ENCODE peak calls at places on chromosomes 13 and 19, in five cellular contexts. S is K562, M is ovary, X is tibial nerve, J is Peyer's patch. A is an unnamed sample. For H3K4me1, the result is how much of the 10 kb centered on the place peaks cover.

GRCh38 chr13:106118050-106118449 is 417.4 kb downstream of the EFNB2 start:
- DNase-seq in S (no peak), M (no peak), X (no peak), J (no peak), A (no peak)

GRCh38 chr19:17902701-17903100 is 30.1 kb upstream of the CCDC124 start:
- DNase-seq in S (no peak), M (no peak), X (no peak), J (no peak), A (peak)

GRCh38 chr19:8050274-8051096 is 2.1 kb upstream of the CCL25 start:
- DNase-seq in S (peak), M (peak), X (peak), J (peak), A (peak)

GRCh38 chr19:7611541-7612279 is 16.0 kb downstream of the CAMSAP3 start:
- DNase-seq in S (peak), M (no peak), X (no peak), J (no peak), A (no peak)

GRCh38 chr19:43562698-43563241 is 12.6 kb downstream of the XRCC1 start:
- DNase-seq in S (no peak), M (no peak), X (peak), J (no peak), A (peak)

GRCh38 chr13:74683411-74683810 is 549.2 kb upstream of the KLF12 start:
- DNase-seq in S (no peak), M (no peak), X (no peak), J (no peak), A (peak)

GRCh38 chr13:79735228-79735627 is 254.3 kb downstream of the NDFIP2 start:
- DNase-seq in S (no peak), M (no peak), X (no peak), J (no peak), A (no peak)

GRCh38 chr13:33236021-33236420 is 49.5 kb downstream of the STARD13 start:
- DNase-seq in S (no peak), M (no peak), X (no peak), J (no peak), A (no peak)

GRCh38 chr19:9966448-9966847 is 30.1 kb upstream of the OLFM2 start:
- DNase-seq in S (no peak), M (no peak), X (no peak), J (no peak), A (no peak)

DNA sequence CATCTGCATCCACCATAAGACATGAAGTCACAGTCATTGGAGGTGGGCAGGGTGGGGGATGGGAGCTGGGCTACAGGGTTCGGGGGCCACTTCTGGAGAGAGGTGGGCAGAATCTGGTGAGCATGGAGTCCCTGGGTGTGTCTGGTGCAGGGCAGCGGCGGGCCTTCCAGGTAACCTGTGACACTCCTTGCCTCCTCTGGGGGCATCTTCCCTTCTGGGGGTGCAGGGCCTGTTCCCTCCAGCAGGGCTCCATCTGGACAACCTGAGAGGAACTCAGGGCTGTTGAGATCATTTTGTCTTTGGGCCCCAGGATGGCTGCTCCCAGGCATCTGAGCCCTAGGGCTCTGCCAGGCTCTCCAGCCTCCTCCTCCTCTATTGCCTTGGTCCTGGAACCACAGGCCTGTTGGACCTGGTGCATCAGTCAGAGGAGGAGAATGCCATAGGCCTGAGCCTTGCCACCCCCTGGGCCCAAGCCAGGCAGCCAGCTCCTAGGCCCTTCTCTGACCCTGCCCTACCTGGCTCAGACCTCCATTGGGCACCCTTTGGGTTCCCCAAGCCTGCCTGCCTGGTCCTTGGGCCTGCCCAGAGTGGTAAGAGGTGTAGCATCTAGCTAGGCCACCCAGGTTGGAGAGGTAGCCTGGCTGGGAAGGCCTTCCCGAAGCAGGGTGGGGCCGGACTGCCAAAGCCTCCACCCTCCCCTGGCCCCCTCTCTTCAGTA is 13.4 kb downstream of the LYL1 start:
- DNase-seq in S (peak), M (no peak), X (no peak), J (no peak), A (no peak)
- H3K27ac ChIP-seq in S (no peak), M (peak), X (peak), J (no peak), A (no peak)

GRCh38 chr19:49631610-49632192 is 8.2 kb downstream of the RRAS start:
- DNase-seq in S (no peak), M (no peak), X (no peak), J (no peak), A (no peak)
- H3K4me1 ChIP-seq in S (under half), M (under half), X (under half), J (under half), A (under half)

GRCh38 chr19:28419312-28419711 is 793.6 kb downstream of the UQCRFS1 start:
- DNase-seq in S (no peak), M (no peak), X (no peak), J (no peak), A (no peak)

GRCh38 chr19:28420731-28421550 is 792.0 kb downstream of the UQCRFS1 start:
- DNase-seq in S (no peak), M (no peak), X (no peak), J (no peak), A (peak)

GRCh38 chr19:28414748-28415147 is 798.2 kb downstream of the UQCRFS1 start:
- DNase-seq in S (no peak), M (no peak), X (no peak), J (no peak), A (no peak)

GRCh38 chr19:28422046-28422445 is 790.9 kb downstream of the UQCRFS1 start:
- DNase-seq in S (no peak), M (no peak), X (no peak), J (no peak), A (no peak)

DNA sequence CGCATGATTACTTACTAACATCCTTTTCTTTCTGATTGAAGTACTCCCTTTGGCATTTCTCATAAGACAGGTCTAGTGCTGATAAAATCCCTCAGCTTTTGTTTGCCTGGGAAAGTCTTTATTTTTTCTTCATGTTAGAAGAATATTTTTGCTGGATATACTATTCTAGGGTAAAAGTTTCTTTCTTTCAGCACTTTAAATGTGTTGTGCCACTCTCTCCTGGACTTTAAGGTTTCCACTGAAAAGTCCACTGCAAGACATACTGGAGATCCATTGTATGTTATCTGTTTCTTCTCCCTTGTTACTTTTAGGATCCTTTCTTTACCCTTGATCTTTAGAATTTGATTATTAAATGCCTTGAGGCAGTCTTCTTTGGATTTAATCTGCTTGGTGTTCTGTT is 796.7 kb downstream of the UQCRFS1 start:
- DNase-seq in S (no peak), M (no peak), X (no peak), J (no peak), A (no peak)
- H3K27ac ChIP-seq in S (no peak), M (no peak), X (no peak), J (no peak), A (no peak)

GRCh38 chr13:24277721-24278120 is 31.7 kb upstream of the C1QTNF9 start:
- DNase-seq in S (no peak), M (no peak), X (no peak), J (no peak), A (no peak)

GRCh38 chr13:24273926-24274325 is 35.5 kb upstream of the C1QTNF9 start:
- DNase-seq in S (no peak), M (no peak), X (no peak), J (no peak), A (no peak)

GRCh38 chr13:24274452-24274971 is 34.9 kb upstream of the C1QTNF9 start:
- DNase-seq in S (no peak), M (peak), X (no peak), J (no peak), A (peak)

GRCh38 chr13:24275041-24275440 is 34.3 kb upstream of the C1QTNF9 start:
- DNase-seq in S (no peak), M (no peak), X (no peak), J (no peak), A (peak)

DNA sequence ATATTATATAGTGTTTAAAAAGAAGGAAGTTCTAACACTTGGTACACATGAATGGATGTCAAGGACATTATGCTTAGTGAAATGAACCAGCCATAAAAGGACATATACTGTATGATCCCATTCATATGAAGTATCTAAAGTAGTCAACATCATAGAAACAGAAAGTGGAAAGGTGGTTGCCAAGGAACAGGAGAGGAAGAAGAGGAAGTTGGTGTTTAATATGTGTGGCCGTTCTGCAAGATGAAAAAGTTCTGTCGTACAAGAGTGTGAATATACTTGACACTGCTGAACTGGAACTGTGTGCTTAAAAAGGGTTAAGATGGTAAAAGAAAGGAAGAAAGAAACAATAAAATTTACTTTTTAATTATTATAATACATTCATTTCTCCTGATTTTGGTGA is 33.1 kb upstream of the C1QTNF9 start:
- DNase-seq in S (no peak), M (no peak), X (no peak), J (no peak), A (no peak)
- H3K4me1 ChIP-seq in S (under half), M (under half), X (under half), J (under half), A (under half)

GRCh38 chr19:48830088-48830487 is 6.2 kb downstream of the HSD17B14 start:
- DNase-seq in S (peak), M (no peak), X (no peak), J (no peak), A (no peak)

GRCh38 chr19:48830965-48831364 is 5.3 kb downstream of the HSD17B14 start:
- DNase-seq in S (no peak), M (no peak), X (no peak), J (no peak), A (no peak)

GRCh38 chr19:48821633-48822032 is 10.8 kb upstream of the BCAT2 start:
- DNase-seq in S (no peak), M (no peak), X (no peak), J (no peak), A (no peak)

GRCh38 chr19:48822514-48822913 is 11.7 kb upstream of the BCAT2 start:
- DNase-seq in S (no peak), M (no peak), X (no peak), J (no peak), A (no peak)

GRCh38 chr19:48826606-48827020 is 9.7 kb downstream of the HSD17B14 start:
- DNase-seq in S (no peak), M (no peak), X (no peak), J (no peak), A (no peak)
- H3K27ac ChIP-seq in S (no peak), M (no peak), X (no peak), J (no peak), A (no peak)

A was measured in SJCRH30.